ENCODE peak calls at places on chromosomes 12 and 14, in seven cellular contexts. S, K, E, T, G, W and L are unnamed samples.

GRCh38 chr12:5034605-5035004 is 9.1 kb upstream of the KCNA5 start:
- DNase-seq in S (no peak), K (no peak), E (no peak), T (no peak), G (no peak), W (no peak), L (no peak)

GRCh38 chr12:39365364-39366001 is 77.4 kb downstream of the KIF21A start:
- DNase-seq in S (no peak), K (no peak), E (peak; percentile 39), T (no peak), G (no peak), W (no peak), L (no peak)

GRCh38 chr12:22034709-22035506 is 11.1 kb upstream of the CMAS start:
- DNase-seq in S (no peak), K (no peak), E (peak; percentile 58), T (no peak), G (no peak), W (no peak), L (peak; percentile 81)

GRCh38 chr12:63400746-63401145 is 249.7 kb upstream of the AVPR1A start:
- DNase-seq in S (no peak), K (no peak), E (peak; percentile 35), T (peak; percentile 7), G (no peak), W (no peak), L (peak; percentile 44)

GRCh38 chr12:65505321-65506121 is 227.0 kb downstream of the MSRB3 start:
- DNase-seq in S (no peak), K (no peak), E (no peak), T (no peak), G (no peak), W (no peak), L (no peak)

GRCh38 chr12:120725659-120726509 is at the start of gene ACADS:
- DNase-seq in S (peak; percentile 89), K (peak; percentile 27), E (peak; percentile 67), T (peak; percentile 61), G (peak; percentile 82), W (peak; percentile 86), L (peak; percentile 81)

GRCh38 chr12:58557646-58558045 is 362.7 kb downstream of the LRIG3 start:
- DNase-seq in S (no peak), K (no peak), E (no peak), T (no peak), G (no peak), W (no peak), L (no peak)

GRCh38 chr14:87430810-87431209 is 562.2 kb downstream of the GALC start:
- DNase-seq in S (no peak), K (no peak), E (peak; percentile 33), T (no peak), G (no peak), W (no peak), L (peak; percentile 48)

GRCh38 chr14:88030079-88030478 is 25.1 kb downstream of the GPR65 start:
- DNase-seq in S (no peak), K (no peak), E (no peak), T (no peak), G (no peak), W (no peak), L (no peak)